ENCODE peak calls at places on chromosomes 5 and 9, in eight cellular contexts. G, N, M, U, S, D, Y and X are unnamed samples.

GRCh38 chr9:28938981-28939380 is 1365.7 kb upstream of the C9orf72 start:
- DNase-seq in G (no peak), N (no peak), M (peak), U (no peak), S (no peak), D (no peak), Y (no peak), X (no peak)

GRCh38 chr9:22206833-22207232 is 197.7 kb upstream of the CDKN2B start:
- DNase-seq in G (no peak), N (no peak), M (no peak), U (no peak), S (no peak), D (no peak), Y (no peak), X (no peak)

GRCh38 chr9:27925815-27926214 is 352.5 kb upstream of the C9orf72 start:
- DNase-seq in G (no peak), N (no peak), M (no peak), U (no peak), S (no peak), D (no peak), Y (no peak), X (no peak)

GRCh38 chr9:37290881-37291485 is 131.5 kb upstream of the GRHPR start:
- DNase-seq in G (no peak), N (peak), M (no peak), U (no peak), S (no peak), D (no peak), Y (no peak), X (no peak)

GRCh38 chr5:43422143-43422542 is 10.0 kb upstream of the CCL28 start:
- DNase-seq in G (no peak), N (peak), M (no peak), U (no peak), S (no peak), D (no peak), Y (no peak), X (no peak)

GRCh38 chr5:95780597-95780996 is 41.9 kb downstream of the GLRX start:
- DNase-seq in G (no peak), N (no peak), M (no peak), U (no peak), S (no peak), D (no peak), Y (no peak), X (no peak)

GRCh38 chr5:165631235-165631634 is 2125.8 kb downstream of the MAT2B start:
- DNase-seq in G (no peak), N (peak), M (no peak), U (no peak), S (no peak), D (no peak), Y (no peak), X (no peak)

GRCh38 chr5:9716838-9717281 is 86.7 kb upstream of the TAS2R1 start:
- DNase-seq in G (peak), N (no peak), M (no peak), U (no peak), S (no peak), D (no peak), Y (no peak), X (no peak)

GRCh38 chr9:123775885-123776284 is 154.0 kb downstream of the DENND1A start:
- DNase-seq in G (no peak), N (no peak), M (no peak), U (no peak), S (no peak), D (no peak), Y (no peak), X (no peak)

GRCh38 chr5:14449052-14449661 is 132.4 kb upstream of the OTULINL start:
- DNase-seq in G (peak), N (no peak), M (no peak), U (peak), S (peak), D (no peak), Y (no peak), X (no peak)

GRCh38 chr9:108743901-108744371 is 111.8 kb downstream of the ACTL7B start:
- DNase-seq in G (peak), N (peak), M (peak), U (no peak), S (peak), D (no peak), Y (no peak), X (no peak)

GRCh38 chr5:65121880-65122436 is 353.2 kb downstream of the CWC27 start:
- DNase-seq in G (no peak), N (peak), M (no peak), U (no peak), S (no peak), D (no peak), Y (no peak), X (no peak)

GRCh38 chr5:155293605-155294178 is 280.1 kb downstream of the KIF4B start:
- DNase-seq in G (no peak), N (no peak), M (peak), U (no peak), S (no peak), D (no peak), Y (no peak), X (no peak)

GRCh38 chr5:17370651-17371050 is 127.4 kb upstream of the TAF11L2 start:
- DNase-seq in G (no peak), N (no peak), M (no peak), U (no peak), S (no peak), D (no peak), Y (no peak), X (no peak)

GRCh38 chr9:110583237-110583636 is 3.7 kb upstream of the SVEP1 start:
- DNase-seq in G (no peak), N (peak), M (no peak), U (no peak), S (peak), D (no peak), Y (no peak), X (no peak)

GRCh38 chr5:126178521-126178920 is 244.7 kb upstream of the GRAMD2B start:
- DNase-seq in G (no peak), N (no peak), M (no peak), U (no peak), S (no peak), D (no peak), Y (no peak), X (no peak)

GRCh38 chr9:34554211-34555001 is 31.6 kb upstream of the ENHO start:
- DNase-seq in G (peak), N (no peak), M (no peak), U (no peak), S (peak), D (peak), Y (no peak), X (no peak)

GRCh38 chr5:322942-323879 is 1.7 kb downstream of the AHRR start:
- DNase-seq in G (peak), N (no peak), M (no peak), U (no peak), S (no peak), D (no peak), Y (no peak), X (no peak)

GRCh38 chr9:128771094-128771721 is 519 bp downstream of the ZER1 start:
- DNase-seq in G (peak), N (peak), M (peak), U (no peak), S (no peak), D (no peak), Y (no peak), X (no peak)

GRCh38 chr9:98314381-98315066 is 59.1 kb upstream of the TBC1D2 start:
- DNase-seq in G (no peak), N (peak), M (no peak), U (no peak), S (no peak), D (no peak), Y (no peak), X (no peak)

GRCh38 chr5:13567819-13568218 is 376.7 kb downstream of the DNAH5 start:
- DNase-seq in G (no peak), N (peak), M (no peak), U (no peak), S (no peak), D (no peak), Y (no peak), X (no peak)

GRCh38 chr9:86424246-86424891 is 70.2 kb upstream of the TUT7 start:
- DNase-seq in G (no peak), N (no peak), M (no peak), U (no peak), S (no peak), D (no peak), Y (no peak), X (peak)

GRCh38 chr5:113266913-113267227 is 167.9 kb downstream of the TSSK1B start:
- DNase-seq in G (no peak), N (peak), M (no peak), U (no peak), S (no peak), D (no peak), Y (no peak), X (no peak)

GRCh38 chr5:90308787-90309585 is 100.6 kb downstream of the CETN3 start:
- DNase-seq in G (no peak), N (no peak), M (no peak), U (no peak), S (no peak), D (no peak), Y (no peak), X (no peak)

GRCh38 chr9:76827286-76828080 is 63.2 kb downstream of the PCA3 start:
- DNase-seq in G (no peak), N (no peak), M (no peak), U (no peak), S (no peak), D (no peak), Y (no peak), X (no peak)

GRCh38 chr9:91541744-91542143 is 118.1 kb upstream of the NFIL3 start:
- DNase-seq in G (no peak), N (no peak), M (no peak), U (no peak), S (no peak), D (no peak), Y (no peak), X (no peak)

GRCh38 chr5:125450803-125451202 is 704.4 kb upstream of the ZNF608 start:
- DNase-seq in G (no peak), N (peak), M (no peak), U (no peak), S (no peak), D (no peak), Y (no peak), X (no peak)

GRCh38 chr5:14464661-14465060 is 116.9 kb upstream of the OTULINL start:
- DNase-seq in G (no peak), N (no peak), M (no peak), U (no peak), S (no peak), D (no peak), Y (no peak), X (no peak)